ENCODE peak calls at places on chromosomes 5 and 9, in four cellular contexts. J is mesenchymal stem cell; D is chondrocyte; N is CD8-positive, alpha-beta memory T cell. E is an unnamed sample.

GRCh38 chr9:137448569-137448962 is 7.4 kb upstream of the ENTPD8 start:
- DNase-seq in J (no peak), D (no peak), N (peak), E (peak)

GRCh38 chr5:142303576-142303975 is 21.2 kb downstream of the SPRY4 start:
- DNase-seq in J (no peak), D (no peak), N (peak), E (no peak)

GRCh38 chr5:55363861-55364260 is 56.1 kb downstream of the MTREX start:
- DNase-seq in J (no peak), D (no peak), N (no peak), E (no peak)

GRCh38 chr5:138354926-138355378 is 2.5 kb downstream of the KDM3B start:
- DNase-seq in J (peak), D (no peak), N (peak), E (peak)

GRCh38 chr5:76715734-76716455 is at the start of gene F2R:
- DNase-seq in J (peak), D (no peak), N (peak), E (peak)

GRCh38 chr9:121720992-121721350 is 69.5 kb downstream of the DAB2IP start:
- DNase-seq in J (no peak), D (no peak), N (no peak), E (no peak)

GRCh38 chr5:82358454-82358853 is 80.3 kb upstream of the RPS23 start:
- DNase-seq in J (peak), D (no peak), N (no peak), E (no peak)

GRCh38 chr9:121222524-121223171 is 21.0 kb upstream of the RAB14 start:
- DNase-seq in J (peak), D (no peak), N (no peak), E (no peak)

GRCh38 chr5:1734908-1735289 is 64.7 kb downstream of the MRPL36 start:
- DNase-seq in J (no peak), D (no peak), N (no peak), E (no peak)

GRCh38 chr9:125049212-125049611 is 94.1 kb downstream of the SCAI start:
- DNase-seq in J (no peak), D (no peak), N (no peak), E (no peak)